ENCODE peak calls at places on chromosome 18, in four cellular contexts. G, R, T and D are unnamed samples.

GRCh38 chr18:11027862-11028261 is 121.5 kb downstream of the PIEZO2 start:
- DNase-seq in G (no peak), R (no peak), T (peak; percentile 68), D (no peak)

GRCh38 chr18:34695300-34695699 is 14.8 kb upstream of the DTNA start:
- DNase-seq in G (no peak), R (no peak), T (no peak), D (no peak)

GRCh38 chr18:73879771-73880170 is 267.9 kb downstream of the FBXO15 start:
- DNase-seq in G (no peak), R (no peak), T (no peak), D (no peak)

GRCh38 chr18:79489048-79489899 is 93.5 kb downstream of the NFATC1 start:
- DNase-seq in G (no peak), R (no peak), T (no peak), D (no peak)

GRCh38 chr18:79856119-79857080 is 58.7 kb downstream of the KCNG2 start:
- DNase-seq in G (no peak), R (peak; percentile 49), T (no peak), D (no peak)

GRCh38 chr18:3402962-3403585 is 46.9 kb upstream of the TGIF1 start:
- DNase-seq in G (no peak), R (no peak), T (no peak), D (no peak)

GRCh38 chr18:43634994-43635393 is 357.7 kb upstream of the SYT4 start:
- DNase-seq in G (no peak), R (no peak), T (no peak), D (no peak)

GRCh38 chr18:77392323-77392722 is 142.7 kb downstream of the GALR1 start:
- DNase-seq in G (no peak), R (no peak), T (no peak), D (no peak)

GRCh38 chr18:59565957-59566356 is 131.3 kb downstream of the CCBE1 start:
- DNase-seq in G (no peak), R (no peak), T (no peak), D (no peak)

GRCh38 chr18:79962311-79962710 is 2.1 kb upstream of the HSBP1L1 start:
- DNase-seq in G (no peak), R (no peak), T (no peak), D (no peak)

GRCh38 chr18:49645196-49645595 is 83.3 kb downstream of the LIPG start:
- DNase-seq in G (no peak), R (no peak), T (no peak), D (no peak)

GRCh38 chr18:67581178-67581577 is 64.7 kb upstream of the DSEL start:
- DNase-seq in G (no peak), R (no peak), T (no peak), D (no peak)

GRCh38 chr18:12657048-12657848 is 659 bp downstream of the SPIRE1 start:
- DNase-seq in G (no peak), R (peak; percentile 25), T (no peak), D (peak; percentile 61)

GRCh38 chr18:12840382-12840781 is 43.7 kb downstream of the PTPN2 start:
- DNase-seq in G (no peak), R (no peak), T (no peak), D (no peak)

GRCh38 chr18:2538236-2538635 is 33.1 kb downstream of the METTL4 start:
- DNase-seq in G (no peak), R (no peak), T (no peak), D (no peak)

GRCh38 chr18:4639628-4640310 is 184.7 kb upstream of the DLGAP1 start:
- DNase-seq in G (no peak), R (no peak), T (peak; percentile 97), D (no peak)

GRCh38 chr18:28594034-28594433 is 417.1 kb upstream of the CDH2 start:
- DNase-seq in G (no peak), R (no peak), T (no peak), D (no peak)

GRCh38 chr18:22434973-22435608 is 17.4 kb upstream of the CTAGE1 start:
- DNase-seq in G (no peak), R (no peak), T (no peak), D (no peak)

GRCh38 chr18:69951182-69951581 is 3.5 kb upstream of the CD226 start:
- DNase-seq in G (peak; percentile 9), R (no peak), T (no peak), D (no peak)

GRCh38 chr18:3466872-3467271 is 16.9 kb downstream of the TGIF1 start:
- DNase-seq in G (no peak), R (peak; percentile 16), T (no peak), D (no peak)

GRCh38 chr18:72544092-72544886 is at the start of gene CBLN2:
- DNase-seq in G (peak; percentile 23), R (peak; percentile 73), T (no peak), D (peak; percentile 21)

GRCh38 chr18:3256693-3257626 is 5.0 kb upstream of the MYL12B start:
- DNase-seq in G (peak; percentile 84), R (no peak), T (no peak), D (no peak)

GRCh38 chr18:62018034-62018760 is 125.4 kb upstream of the RNF152 start:
- DNase-seq in G (no peak), R (no peak), T (no peak), D (no peak)

GRCh38 chr18:79275992-79276391 is 119.7 kb upstream of the NFATC1 start:
- DNase-seq in G (no peak), R (no peak), T (peak; percentile 37), D (no peak)

GRCh38 chr18:71784777-71785176 is 759.4 kb downstream of the CBLN2 start:
- DNase-seq in G (peak; percentile 10), R (no peak), T (no peak), D (peak; percentile 5)

GRCh38 chr18:69233465-69234054 is 167.1 kb upstream of the DOK6 start:
- DNase-seq in G (no peak), R (no peak), T (no peak), D (no peak)

GRCh38 chr18:75923169-75923568 is 495.7 kb upstream of the SMIM21 start:
- DNase-seq in G (no peak), R (no peak), T (no peak), D (no peak)

GRCh38 chr18:10020176-10020575 is 106.4 kb downstream of the VAPA start:
- DNase-seq in G (no peak), R (no peak), T (no peak), D (no peak)

GRCh38 chr18:4765401-4765800 is 310.3 kb upstream of the DLGAP1 start:
- DNase-seq in G (no peak), R (peak; percentile 58), T (no peak), D (no peak)

GRCh38 chr18:26301681-26302080 is 75.4 kb downstream of the TAF4B start:
- DNase-seq in G (no peak), R (no peak), T (no peak), D (no peak)

GRCh38 chr18:46182633-46183401 is 78.6 kb downstream of the HAUS1 start:
- DNase-seq in G (no peak), R (no peak), T (no peak), D (no peak)

GRCh38 chr18:79458131-79458838 is 62.6 kb downstream of the NFATC1 start:
- DNase-seq in G (peak; percentile 43), R (no peak), T (no peak), D (no peak)

GRCh38 chr18:24488824-24489493 is 28.5 kb downstream of the HRH4 start:
- DNase-seq in G (peak; percentile 13), R (no peak), T (peak; percentile 3), D (peak; percentile 61)

GRCh38 chr18:76859474-76860339 is 37.4 kb downstream of the ZNF236 start:
- DNase-seq in G (no peak), R (no peak), T (peak; percentile 30), D (no peak)

GRCh38 chr18:53101719-53102118 is 761.7 kb downstream of the DCC start:
- DNase-seq in G (no peak), R (no peak), T (no peak), D (no peak)

GRCh38 chr18:24013061-24013460 is 1.5 kb upstream of the TTC39C start:
- DNase-seq in G (no peak), R (no peak), T (no peak), D (no peak)

GRCh38 chr18:74230922-74231714 is 60.6 kb downstream of the CYB5A start:
- DNase-seq in G (no peak), R (no peak), T (no peak), D (no peak)

DNA sequence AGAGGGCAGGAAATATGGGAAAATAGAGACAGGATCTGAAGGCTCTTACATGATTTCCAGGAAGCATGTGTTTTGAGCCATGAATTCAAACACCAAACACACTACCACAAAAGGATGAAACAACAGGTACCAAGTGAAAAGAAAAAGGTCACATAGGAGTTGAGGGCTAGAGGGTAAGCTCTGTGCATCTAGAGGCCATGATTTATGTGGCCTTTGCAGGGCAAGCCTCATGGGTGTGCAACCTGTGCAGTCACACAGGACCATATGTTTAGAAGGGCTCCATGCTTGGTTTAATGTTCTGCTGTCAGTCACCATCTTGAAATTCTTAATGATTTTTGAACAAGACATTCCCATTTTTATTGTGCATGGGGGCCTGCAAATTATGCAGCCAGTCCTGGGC is 134.5 kb upstream of the CCDC68 start:
- DNase-seq in G (no peak), R (no peak), T (no peak), D (no peak)
- TF ChIP-seq CBFB in G (no peak), R (no peak), T (no peak), D (no peak)

DNA sequence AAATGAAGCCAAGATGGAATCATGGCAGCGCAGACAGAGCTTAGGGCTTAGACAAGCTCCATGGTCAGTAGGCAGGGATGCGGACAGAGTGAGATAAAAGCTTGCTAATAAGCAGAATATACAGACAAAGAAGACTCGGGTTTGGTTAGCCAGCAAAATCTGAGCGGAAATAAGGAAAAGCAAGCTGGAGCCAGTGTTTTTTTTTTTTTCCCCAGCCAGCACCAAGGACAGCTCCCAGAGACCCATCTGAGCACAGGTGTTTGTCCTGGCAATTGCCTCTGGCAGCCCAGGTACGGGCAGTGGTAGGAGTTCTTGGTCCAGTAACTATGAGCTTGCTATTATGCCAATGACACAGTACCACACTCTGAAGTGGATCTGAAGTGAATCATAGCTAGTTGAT is 187.6 kb downstream of the ADCYAP1 start:
- DNase-seq in G (peak; percentile 2), R (peak; percentile 33), T (no peak), D (peak; percentile 43)
- TF ChIP-seq CBFB in G (no peak), R (no peak), T (no peak), D (no peak)

GRCh38 chr18:50806208-50806616 is 13.6 kb downstream of the MRO start:
- DNase-seq in G (peak; percentile 41), R (no peak), T (no peak), D (peak; percentile 52)
- TF ChIP-seq CBFB in G (no peak), R (no peak), T (no peak), D (no peak)

GRCh38 chr18:41347057-41347456 is 608.0 kb upstream of the PIK3C3 start:
- DNase-seq in G (no peak), R (no peak), T (no peak), D (no peak)
- TF ChIP-seq CBFB in G (no peak), R (no peak), T (no peak), D (no peak)

GRCh38 chr18:47997338-47997780 is 66.9 kb upstream of the SMAD2 start:
- DNase-seq in G (no peak), R (peak; percentile 85), T (no peak), D (peak; percentile 47)
- TF ChIP-seq CBFB in G (no peak), R (no peak), T (no peak), D (no peak)